ENCODE peak calls at places on chromosome 11, in seven cellular contexts. R is fibroblast of villous mesenchyme, G is HFF-Myc, T is H1, O is astrocyte of the cerebellum, E is PC-3, F is astrocyte of the spinal cord. C is an unnamed sample.

GRCh38 chr11:118827118-118827517 is 36.2 kb upstream of the DDX6 start:
- DNase-seq in F (no peak), E (no peak), G (no peak), T (no peak), O (no peak), R (peak), C (no peak)

GRCh38 chr11:132158091-132158490 is 787.7 kb downstream of the NTM start:
- DNase-seq in O (no peak), E (peak), F (no peak), T (peak), R (peak), G (no peak), C (no peak)

GRCh38 chr11:7480132-7480531 is 5.2 kb upstream of the OLFML1 start:
- DNase-seq in O (no peak), E (no peak), F (no peak), T (no peak), G (no peak), R (peak), C (no peak)

GRCh38 chr11:107549253-107549953 is 16.1 kb downstream of the ALKBH8 start:
- DNase-seq in E (peak), G (peak), O (peak), F (peak), T (no peak), R (peak), C (no peak)

GRCh38 chr11:121553806-121554205 is 101.0 kb upstream of the SORL1-AS1 start:
- DNase-seq in F (peak), T (no peak), R (no peak), G (no peak), E (peak), O (no peak), C (no peak)

GRCh38 chr11:129815596-129816461 is at the start of gene TMEM45B:
- DNase-seq in G (no peak), E (peak), O (no peak), T (no peak), F (no peak), R (no peak), C (no peak)

GRCh38 chr11:119671048-119671447 is 58.0 kb downstream of the NECTIN1 start:
- DNase-seq in R (peak), E (no peak), G (peak), F (peak), O (peak), T (no peak), C (no peak)

GRCh38 chr11:16013242-16013641 is 343.1 kb downstream of the SOX6 start:
- DNase-seq in R (no peak), O (no peak), G (no peak), F (no peak), E (no peak), T (no peak), C (no peak)

GRCh38 chr11:16737860-16738197 is 618 bp upstream of the C11orf58 start:
- DNase-seq in O (no peak), E (no peak), R (no peak), T (no peak), F (no peak), G (no peak), C (no peak)

GRCh38 chr11:17504330-17505107 is 27.9 kb upstream of the ABCC8 start:
- DNase-seq in G (peak), T (no peak), R (peak), F (peak), E (peak), O (peak), C (no peak)

GRCh38 chr11:119728651-119729580 is at the start of gene NECTIN1:
- DNase-seq in E (peak), R (peak), F (peak), O (peak), G (peak), T (peak), C (peak)

GRCh38 chr11:47924184-47924671 is 56.1 kb upstream of the PTPRJ start:
- DNase-seq in T (no peak), F (peak), R (peak), E (peak), O (no peak), G (no peak), C (peak)

GRCh38 chr11:82701847-82702520 is 31.7 kb downstream of the FAM181B start:
- DNase-seq in R (peak), G (peak), T (no peak), E (peak), O (peak), F (peak), C (no peak)

GRCh38 chr11:12507391-12507790 is 130.0 kb downstream of the PARVA start:
- DNase-seq in E (no peak), O (no peak), F (no peak), R (no peak), T (no peak), G (no peak), C (no peak)

GRCh38 chr11:113553235-113553634 is 78.0 kb upstream of the DRD2 start:
- DNase-seq in T (peak), R (peak), G (peak), O (peak), F (peak), E (peak), C (peak)

GRCh38 chr11:16454284-16454683 is 97.9 kb upstream of the SOX6 start:
- DNase-seq in R (peak), E (no peak), G (no peak), T (no peak), F (no peak), O (peak), C (no peak)

GRCh38 chr11:33615751-33616150 is 84.9 kb downstream of the C11orf91 start:
- DNase-seq in E (no peak), R (no peak), G (no peak), T (no peak), O (no peak), F (no peak), C (no peak)

GRCh38 chr11:130066338-130066737 is 3.4 kb upstream of the APLP2 start:
- DNase-seq in R (no peak), F (no peak), O (no peak), G (no peak), E (no peak), T (no peak), C (no peak)

GRCh38 chr11:22304337-22304961 is 33.7 kb upstream of the SLC17A6 start:
- DNase-seq in R (peak), O (peak), G (peak), F (peak), E (peak), T (no peak), C (peak)

GRCh38 chr11:68978931-68979591 is 1.7 kb downstream of the MRGPRD start:
- DNase-seq in T (no peak), F (no peak), R (no peak), G (no peak), O (no peak), E (no peak), C (no peak)

GRCh38 chr11:85937838-85938237 is 82.7 kb downstream of the CCDC83 start:
- DNase-seq in G (no peak), O (no peak), R (no peak), E (no peak), F (no peak), T (no peak), C (no peak)

GRCh38 chr11:47417712-47418111 is 8.5 kb downstream of the PSMC3 start:
- DNase-seq in G (no peak), R (no peak), O (no peak), F (no peak), E (no peak), T (no peak), C (no peak)

GRCh38 chr11:103993502-103993901 is 42.9 kb upstream of the DDI1 start:
- DNase-seq in R (peak), F (no peak), E (no peak), O (peak), T (no peak), G (no peak), C (no peak)

GRCh38 chr11:70167723-70168404 is 35.2 kb upstream of the FADD start:
- DNase-seq in G (no peak), E (peak), R (no peak), T (no peak), O (no peak), F (no peak), C (no peak)

GRCh38 chr11:27912916-27913315 is 195.0 kb downstream of the KIF18A start:
- DNase-seq in O (no peak), E (no peak), G (no peak), T (no peak), R (no peak), F (peak), C (no peak)

GRCh38 chr11:102783720-102784119 is 3.3 kb upstream of the MMP10 start:
- DNase-seq in F (no peak), O (no peak), R (no peak), G (no peak), T (no peak), E (peak), C (no peak)

GRCh38 chr11:57634311-57634710 is 15.4 kb downstream of the YPEL4 start:
- DNase-seq in F (no peak), R (no peak), G (no peak), T (no peak), O (no peak), E (no peak), C (no peak)

GRCh38 chr11:103709366-103709765 is 327.1 kb upstream of the DDI1 start:
- DNase-seq in F (no peak), G (no peak), E (no peak), T (no peak), O (no peak), R (no peak), C (no peak)

DNA sequence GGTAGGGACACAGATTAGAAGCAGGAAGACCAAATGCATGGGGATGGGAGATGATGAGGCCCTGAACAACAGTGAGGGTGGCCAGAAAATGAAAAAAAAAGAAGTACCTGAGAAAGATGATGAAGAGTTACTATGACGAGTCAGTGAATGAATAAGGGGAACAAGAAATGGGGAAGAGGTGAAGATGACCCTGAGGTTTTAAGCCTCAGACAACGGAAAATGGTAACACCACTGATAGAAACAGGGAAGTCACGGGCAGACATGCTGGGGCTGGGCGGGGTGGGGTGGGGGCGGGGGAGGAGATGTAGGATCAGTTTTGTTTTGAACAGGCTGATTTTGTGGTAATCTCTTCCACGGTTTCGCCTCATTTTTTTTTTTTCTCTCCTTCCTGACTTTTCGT is 205.1 kb upstream of the CADM1 start:
- DNase-seq in R (no peak), F (no peak), G (no peak), O (no peak), E (no peak), T (no peak), C (no peak)
- H3K4me3 ChIP-seq in R (no peak), F (no peak), G (no peak), O (no peak), E (no peak), T (no peak), C (no peak)

GRCh38 chr11:1507381-1508140 is 21.0 kb upstream of the MOB2 start:
- DNase-seq in E (no peak), F (no peak), R (no peak), O (no peak), T (no peak), G (no peak), C (no peak)
- TF ChIP-seq CTCF in E (no peak), F (no peak), R (no peak), O (no peak), T (no peak), G (no peak), C (no peak)

GRCh38 chr11:72721689-72722049 is 30.5 kb downstream of the ARAP1 start:
- DNase-seq in G (no peak), T (no peak), E (no peak), F (peak), O (no peak), R (peak), C (no peak)
- H3K4me3 ChIP-seq in G (peak), T (no peak), E (peak), F (peak), O (peak), R (peak), C (peak)

GRCh38 chr11:74846770-74847169 is 98.1 kb downstream of the RNF169 start:
- DNase-seq in R (no peak), T (no peak), O (no peak), E (peak), G (no peak), F (peak), C (no peak)
- TF ChIP-seq CTCF in R (no peak), T (no peak), O (no peak), E (no peak), G (no peak), F (no peak), C (no peak)

GRCh38 chr11:134634897-134635831 is 223.1 kb upstream of the B3GAT1 start:
- DNase-seq in R (no peak), T (no peak), F (no peak), E (no peak), G (no peak), O (no peak), C (no peak)
- H3K4me3 ChIP-seq in R (no peak), T (no peak), F (no peak), E (no peak), G (no peak), O (no peak), C (no peak)

DNA sequence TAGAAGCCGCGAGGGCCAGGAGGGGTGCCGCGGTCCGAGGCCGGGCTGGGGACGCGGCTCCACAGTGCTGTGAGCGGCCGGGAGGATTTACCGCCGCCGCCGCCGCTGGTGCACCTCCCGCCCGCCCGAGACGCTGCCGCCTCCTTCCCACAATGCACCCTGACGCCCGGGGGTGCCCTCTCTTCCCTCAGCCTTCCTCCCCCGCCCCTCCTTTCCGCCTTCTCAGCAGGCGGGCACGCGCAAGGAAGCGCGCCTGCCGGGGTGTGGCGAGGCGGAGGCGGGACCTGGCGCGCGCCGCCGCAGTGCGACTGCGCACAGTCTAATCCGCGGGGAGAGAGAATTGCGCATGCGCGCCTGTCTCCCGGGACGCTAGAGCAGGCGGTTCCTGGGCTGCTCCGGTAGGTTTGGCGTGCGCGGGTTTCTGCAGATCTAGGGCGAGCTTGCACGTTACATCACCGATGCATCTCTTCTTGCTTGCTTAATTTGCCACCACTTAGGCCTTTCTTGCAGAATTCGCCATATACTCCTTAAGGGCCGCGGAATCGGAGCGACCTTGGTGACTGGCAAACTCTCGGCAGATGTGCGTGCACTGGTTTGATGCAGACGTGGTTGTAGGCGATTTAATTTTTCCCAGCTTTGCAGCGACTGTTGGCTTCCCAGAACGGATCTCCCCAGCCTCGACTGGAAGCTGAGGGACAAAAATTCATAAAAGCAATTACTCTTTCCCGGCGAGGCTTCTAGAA is at the start of the genes GVQW3 and THAP12:
- DNase-seq in R (peak), F (peak), G (peak), O (peak), T (peak), E (peak), C (peak)
- TF ChIP-seq CTCF in R (no peak), F (no peak), G (no peak), O (no peak), T (peak), E (peak), C (no peak)

DNA sequence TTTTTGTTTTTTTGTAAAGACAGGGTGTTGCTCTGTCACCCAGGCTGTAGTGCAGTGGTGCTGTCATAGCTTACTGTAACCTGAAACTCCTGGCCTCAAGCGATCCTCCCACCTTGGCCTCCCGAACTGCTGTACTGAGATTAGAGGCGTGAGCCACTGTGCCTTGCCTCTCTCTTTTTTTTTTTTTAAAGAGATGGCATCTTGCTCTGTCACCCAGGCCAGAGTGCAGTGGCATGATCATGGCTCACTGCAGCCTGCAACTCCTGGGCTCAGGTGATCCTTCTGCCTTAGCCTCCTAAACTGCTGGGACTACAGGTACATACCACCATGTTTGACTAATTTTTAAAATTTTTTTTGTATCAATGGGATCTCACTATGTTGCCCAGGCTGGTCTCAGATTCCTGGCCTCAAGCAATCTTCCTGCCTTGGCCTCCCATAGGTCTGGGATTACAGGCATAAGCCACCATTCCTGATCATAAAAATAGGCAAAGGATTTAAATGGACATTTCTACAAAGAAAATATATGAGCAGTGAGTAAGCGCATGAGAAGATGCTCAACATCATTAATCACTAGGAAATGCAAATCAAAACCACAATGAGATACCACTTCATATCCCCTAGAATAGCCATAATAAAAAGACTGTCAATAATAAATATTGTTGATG is 17.3 kb upstream of the CLNS1A start:
- DNase-seq in O (no peak), R (peak), G (no peak), E (no peak), F (no peak), T (no peak), C (no peak)
- H3K4me3 ChIP-seq in O (no peak), R (no peak), G (no peak), E (no peak), F (no peak), T (no peak), C (no peak)